ENCODE peak calls at places on chromosomes 4 and X, in ten cellular contexts. One of them, this sample, is unnamed. For H3K4me1, the result is how much of the 10 kb centered on the place peaks cover.

GRCh38 chr4:52635560-52635959 is 23.5 kb downstream of the USP46 start:
- DNase-seq in neuronal stem cell: no peak
- DNase-seq in left ventricle myocardium inferior: no peak
- DNase-seq in MM.1S: no peak
- DNase-seq in right lobe of liver: no peak
- DNase-seq in heart left ventricle: no peak
- DNase-seq in tibial nerve: no peak
- DNase-seq in thoracic aorta: no peak
- DNase-seq in NT2/D1: no peak
- DNase-seq in H9: no peak
- DNase-seq in this sample: no peak

GRCh38 chr4:110041742-110042141 is 129.1 kb downstream of the EGF start:
- DNase-seq in neuronal stem cell: no peak
- DNase-seq in left ventricle myocardium inferior: no peak
- DNase-seq in MM.1S: no peak
- DNase-seq in right lobe of liver: no peak
- DNase-seq in heart left ventricle: no peak
- DNase-seq in tibial nerve: no peak
- DNase-seq in thoracic aorta: no peak
- DNase-seq in NT2/D1: no peak
- DNase-seq in H9: no peak
- DNase-seq in this sample: no peak

GRCh38 chr4:77385124-77385969 is 220.3 kb upstream of the CXCL13 start:
- DNase-seq in neuronal stem cell: peak
- DNase-seq in left ventricle myocardium inferior: peak
- DNase-seq in MM.1S: peak
- DNase-seq in right lobe of liver: peak
- DNase-seq in heart left ventricle: peak
- DNase-seq in tibial nerve: peak
- DNase-seq in thoracic aorta: no peak
- DNase-seq in NT2/D1: peak
- DNase-seq in H9: peak
- DNase-seq in this sample: no peak

GRCh38 chr4:44487341-44487740 is 38.7 kb upstream of the KCTD8 start:
- DNase-seq in neuronal stem cell: no peak
- DNase-seq in left ventricle myocardium inferior: no peak
- DNase-seq in MM.1S: no peak
- DNase-seq in right lobe of liver: no peak
- DNase-seq in heart left ventricle: no peak
- DNase-seq in tibial nerve: no peak
- DNase-seq in thoracic aorta: no peak
- DNase-seq in NT2/D1: no peak
- DNase-seq in H9: no peak
- DNase-seq in this sample: no peak

GRCh38 chr4:48470570-48470969 is 12.6 kb upstream of the SLC10A4 start:
- DNase-seq in neuronal stem cell: no peak
- DNase-seq in left ventricle myocardium inferior: no peak
- DNase-seq in MM.1S: no peak
- DNase-seq in right lobe of liver: no peak
- DNase-seq in heart left ventricle: no peak
- DNase-seq in tibial nerve: no peak
- DNase-seq in thoracic aorta: no peak
- DNase-seq in NT2/D1: no peak
- DNase-seq in H9: no peak
- DNase-seq in this sample: no peak

GRCh38 chr4:113016377-113016776 is 33.1 kb upstream of the ANK2 start:
- DNase-seq in neuronal stem cell: no peak
- DNase-seq in left ventricle myocardium inferior: no peak
- DNase-seq in MM.1S: no peak
- DNase-seq in right lobe of liver: no peak
- DNase-seq in heart left ventricle: no peak
- DNase-seq in tibial nerve: no peak
- DNase-seq in thoracic aorta: no peak
- DNase-seq in NT2/D1: no peak
- DNase-seq in H9: no peak
- DNase-seq in this sample: no peak

GRCh38 chrX:96372313-96373046 is 312.2 kb upstream of the DIAPH2 start:
- DNase-seq in neuronal stem cell: peak
- DNase-seq in left ventricle myocardium inferior: no peak
- DNase-seq in MM.1S: peak
- DNase-seq in right lobe of liver: no peak
- DNase-seq in heart left ventricle: no peak
- DNase-seq in tibial nerve: no peak
- DNase-seq in thoracic aorta: no peak
- DNase-seq in NT2/D1: peak
- DNase-seq in H9: peak
- DNase-seq in this sample: no peak

GRCh38 chr4:77959566-77960338 is 97.1 kb downstream of the MRPL1 start:
- DNase-seq in neuronal stem cell: peak
- DNase-seq in left ventricle myocardium inferior: no peak
- DNase-seq in MM.1S: peak
- DNase-seq in right lobe of liver: no peak
- DNase-seq in heart left ventricle: no peak
- DNase-seq in tibial nerve: no peak
- DNase-seq in thoracic aorta: no peak
- DNase-seq in NT2/D1: peak
- DNase-seq in H9: no peak
- DNase-seq in this sample: no peak

GRCh38 chr4:170047774-170048354 is 21.7 kb upstream of the MFAP3L start:
- DNase-seq in neuronal stem cell: peak
- DNase-seq in left ventricle myocardium inferior: no peak
- DNase-seq in MM.1S: peak
- DNase-seq in right lobe of liver: no peak
- DNase-seq in heart left ventricle: peak
- DNase-seq in tibial nerve: peak
- DNase-seq in thoracic aorta: no peak
- DNase-seq in NT2/D1: peak
- DNase-seq in H9: no peak
- DNase-seq in this sample: peak

GRCh38 chr4:114659386-114660008 is 60.9 kb downstream of the UGT8 start:
- DNase-seq in neuronal stem cell: peak
- DNase-seq in left ventricle myocardium inferior: peak
- DNase-seq in MM.1S: peak
- DNase-seq in right lobe of liver: peak
- DNase-seq in heart left ventricle: peak
- DNase-seq in tibial nerve: peak
- DNase-seq in thoracic aorta: no peak
- DNase-seq in NT2/D1: peak
- DNase-seq in H9: peak
- DNase-seq in this sample: no peak

GRCh38 chr4:141871086-141871485 is 234.7 kb downstream of the IL15 start:
- DNase-seq in neuronal stem cell: no peak
- DNase-seq in left ventricle myocardium inferior: no peak
- DNase-seq in MM.1S: no peak
- DNase-seq in right lobe of liver: no peak
- DNase-seq in heart left ventricle: no peak
- DNase-seq in tibial nerve: no peak
- DNase-seq in thoracic aorta: no peak
- DNase-seq in NT2/D1: no peak
- DNase-seq in H9: no peak
- DNase-seq in this sample: no peak

GRCh38 chrX:9573282-9574106 is 108.6 kb downstream of the TBL1X start:
- DNase-seq in neuronal stem cell: no peak
- DNase-seq in left ventricle myocardium inferior: no peak
- DNase-seq in MM.1S: no peak
- DNase-seq in right lobe of liver: peak
- DNase-seq in heart left ventricle: no peak
- DNase-seq in tibial nerve: no peak
- DNase-seq in thoracic aorta: no peak
- DNase-seq in NT2/D1: no peak
- DNase-seq in H9: peak
- DNase-seq in this sample: no peak

GRCh38 chr4:152104286-152104685 is 343.5 kb upstream of the GATB start:
- DNase-seq in neuronal stem cell: no peak
- DNase-seq in left ventricle myocardium inferior: no peak
- DNase-seq in MM.1S: no peak
- DNase-seq in right lobe of liver: no peak
- DNase-seq in heart left ventricle: no peak
- DNase-seq in tibial nerve: no peak
- DNase-seq in thoracic aorta: no peak
- DNase-seq in NT2/D1: no peak
- DNase-seq in H9: no peak
- DNase-seq in this sample: no peak

GRCh38 chr4:152101546-152102183 is 340.9 kb upstream of the GATB start:
- DNase-seq in neuronal stem cell: no peak
- DNase-seq in left ventricle myocardium inferior: no peak
- DNase-seq in MM.1S: no peak
- DNase-seq in right lobe of liver: no peak
- DNase-seq in heart left ventricle: no peak
- DNase-seq in tibial nerve: no peak
- DNase-seq in thoracic aorta: no peak
- DNase-seq in NT2/D1: no peak
- DNase-seq in H9: no peak
- DNase-seq in this sample: no peak

GRCh38 chr4:152103181-152103901 is 342.5 kb upstream of the GATB start:
- DNase-seq in neuronal stem cell: no peak
- DNase-seq in left ventricle myocardium inferior: no peak
- DNase-seq in MM.1S: no peak
- DNase-seq in right lobe of liver: no peak
- DNase-seq in heart left ventricle: no peak
- DNase-seq in tibial nerve: no peak
- DNase-seq in thoracic aorta: no peak
- DNase-seq in NT2/D1: no peak
- DNase-seq in H9: no peak
- DNase-seq in this sample: no peak

GRCh38 chr4:152100378-152101201 is 339.8 kb upstream of the GATB start:
- DNase-seq in neuronal stem cell: no peak
- DNase-seq in left ventricle myocardium inferior: no peak
- DNase-seq in MM.1S: no peak
- DNase-seq in right lobe of liver: no peak
- DNase-seq in heart left ventricle: no peak
- DNase-seq in tibial nerve: no peak
- DNase-seq in thoracic aorta: no peak
- DNase-seq in NT2/D1: no peak
- DNase-seq in H9: no peak
- DNase-seq in this sample: no peak

GRCh38 chr4:152102184-152103000 is 341.6 kb upstream of the GATB start:
- DNase-seq in neuronal stem cell: no peak
- DNase-seq in left ventricle myocardium inferior: no peak
- DNase-seq in MM.1S: no peak
- DNase-seq in right lobe of liver: no peak
- DNase-seq in heart left ventricle: no peak
- DNase-seq in tibial nerve: no peak
- DNase-seq in thoracic aorta: no peak
- DNase-seq in NT2/D1: no peak
- DNase-seq in H9: no peak
- DNase-seq in this sample: no peak
- H3K4me1 ChIP-seq in neuronal stem cell: under half
- H3K4me1 ChIP-seq in left ventricle myocardium inferior: half or more
- H3K4me1 ChIP-seq in MM.1S: under half
- H3K4me1 ChIP-seq in right lobe of liver: under half
- H3K4me1 ChIP-seq in heart left ventricle: under half
- H3K4me1 ChIP-seq in tibial nerve: under half
- H3K4me1 ChIP-seq in thoracic aorta: under half
- H3K4me1 ChIP-seq in NT2/D1: under half
- H3K4me1 ChIP-seq in H9: under half
- H3K4me1 ChIP-seq in this sample: under half

GRCh38 chr4:57059890-57060716 is 50.1 kb downstream of the IGFBP7 start:
- DNase-seq in neuronal stem cell: no peak
- DNase-seq in left ventricle myocardium inferior: no peak
- DNase-seq in MM.1S: no peak
- DNase-seq in right lobe of liver: no peak
- DNase-seq in heart left ventricle: no peak
- DNase-seq in tibial nerve: no peak
- DNase-seq in thoracic aorta: no peak
- DNase-seq in NT2/D1: no peak
- DNase-seq in H9: no peak
- DNase-seq in this sample: no peak
- H3K4me1 ChIP-seq in neuronal stem cell: under half
- H3K4me1 ChIP-seq in left ventricle myocardium inferior: half or more
- H3K4me1 ChIP-seq in MM.1S: under half
- H3K4me1 ChIP-seq in right lobe of liver: under half
- H3K4me1 ChIP-seq in heart left ventricle: half or more
- H3K4me1 ChIP-seq in tibial nerve: under half
- H3K4me1 ChIP-seq in thoracic aorta: half or more
- H3K4me1 ChIP-seq in NT2/D1: under half
- H3K4me1 ChIP-seq in H9: under half
- H3K4me1 ChIP-seq in this sample: half or more

DNA sequence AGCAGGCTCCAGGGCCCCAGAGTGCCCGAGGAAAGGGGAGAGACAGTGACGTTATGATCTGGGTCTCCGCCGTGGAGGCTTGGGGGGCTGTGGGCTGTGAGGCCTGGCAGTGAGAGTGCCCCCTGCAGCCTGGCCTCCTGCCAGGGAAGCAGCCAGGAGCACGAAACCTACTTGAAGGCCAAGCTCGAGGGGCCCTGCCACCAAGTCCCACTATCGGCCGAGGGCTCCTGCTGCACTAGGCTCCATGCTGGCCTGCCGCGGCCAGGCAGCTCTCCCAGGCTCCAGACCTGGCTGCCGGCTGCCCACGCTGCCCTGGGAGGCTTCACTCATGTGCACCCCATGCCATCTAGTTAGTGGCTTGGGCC is 18.7 kb downstream of the FLNA start:
- DNase-seq in neuronal stem cell: no peak
- DNase-seq in left ventricle myocardium inferior: peak
- DNase-seq in MM.1S: no peak
- DNase-seq in right lobe of liver: no peak
- DNase-seq in heart left ventricle: no peak
- DNase-seq in tibial nerve: no peak
- DNase-seq in thoracic aorta: no peak
- DNase-seq in NT2/D1: no peak
- DNase-seq in H9: no peak
- DNase-seq in this sample: no peak
- H3K4me1 ChIP-seq in neuronal stem cell: under half
- H3K4me1 ChIP-seq in left ventricle myocardium inferior: under half
- H3K4me1 ChIP-seq in MM.1S: under half
- H3K4me1 ChIP-seq in right lobe of liver: under half
- H3K4me1 ChIP-seq in heart left ventricle: under half
- H3K4me1 ChIP-seq in tibial nerve: under half
- H3K4me1 ChIP-seq in thoracic aorta: under half
- H3K4me1 ChIP-seq in NT2/D1: under half
- H3K4me1 ChIP-seq in H9: under half
- H3K4me1 ChIP-seq in this sample: under half

GRCh38 chr4:98919996-98920395 is 8.9 kb downstream of the EIF4E start:
- DNase-seq in neuronal stem cell: no peak
- DNase-seq in left ventricle myocardium inferior: no peak
- DNase-seq in MM.1S: no peak
- DNase-seq in right lobe of liver: no peak
- DNase-seq in heart left ventricle: no peak
- DNase-seq in tibial nerve: no peak
- DNase-seq in thoracic aorta: no peak
- DNase-seq in NT2/D1: no peak
- DNase-seq in H9: no peak
- DNase-seq in this sample: no peak

GRCh38 chr4:98921292-98921691 is 7.6 kb downstream of the EIF4E start:
- DNase-seq in neuronal stem cell: no peak
- DNase-seq in left ventricle myocardium inferior: no peak
- DNase-seq in MM.1S: no peak
- DNase-seq in right lobe of liver: no peak
- DNase-seq in heart left ventricle: no peak
- DNase-seq in tibial nerve: no peak
- DNase-seq in thoracic aorta: no peak
- DNase-seq in NT2/D1: no peak
- DNase-seq in H9: no peak
- DNase-seq in this sample: no peak
- H3K4me1 ChIP-seq in neuronal stem cell: under half
- H3K4me1 ChIP-seq in left ventricle myocardium inferior: under half
- H3K4me1 ChIP-seq in MM.1S: under half
- H3K4me1 ChIP-seq in right lobe of liver: under half
- H3K4me1 ChIP-seq in heart left ventricle: under half
- H3K4me1 ChIP-seq in tibial nerve: under half
- H3K4me1 ChIP-seq in thoracic aorta: under half
- H3K4me1 ChIP-seq in NT2/D1: under half
- H3K4me1 ChIP-seq in H9: under half
- H3K4me1 ChIP-seq in this sample: under half